ENCODE peak calls at places on chromosomes 13 and 19, in eight cellular contexts. D is prostate gland, E is mammary epithelial cell, A is Caco-2, U is pancreas, T is H1, W is DND-41, C is A673. L is an unnamed sample.

GRCh38 chr13:60612593-60612992 is 215.6 kb downstream of the TDRD3 start:
- DNase-seq in D (no peak), E (no peak), A (no peak), U (no peak), T (no peak), W (no peak), C (no peak), L (no peak)

GRCh38 chr13:40442826-40443225 is 223.6 kb downstream of the FOXO1 start:
- DNase-seq in D (no peak), E (no peak), A (no peak), U (no peak), T (no peak), W (no peak), C (no peak), L (no peak)

GRCh38 chr13:23087884-23088283 is 92.9 kb upstream of the SGCG start:
- DNase-seq in D (no peak), E (no peak), A (peak), U (no peak), T (no peak), W (peak), C (peak), L (no peak)

GRCh38 chr13:31046711-31047279 is 114.3 kb downstream of the TEX26 start:
- DNase-seq in D (no peak), E (no peak), A (no peak), U (no peak), T (no peak), W (no peak), C (peak), L (no peak)

GRCh38 chr19:14023404-14024235 is 4.3 kb upstream of the RLN3 start:
- DNase-seq in D (no peak), E (peak), A (peak), U (peak), T (peak), W (no peak), C (peak), L (no peak)

GRCh38 chr13:101025925-101026324 is 351.3 kb upstream of the TMTC4 start:
- DNase-seq in D (no peak), E (no peak), A (no peak), U (no peak), T (no peak), W (no peak), C (no peak), L (peak)

GRCh38 chr19:45477713-45478453 is 10.1 kb downstream of the FOSB start:
- DNase-seq in D (no peak), E (no peak), A (no peak), U (no peak), T (no peak), W (peak), C (peak), L (no peak)

GRCh38 chr13:25678398-25678797 is 306.6 kb downstream of the ATP8A2 start:
- DNase-seq in D (peak), E (no peak), A (no peak), U (peak), T (no peak), W (peak), C (no peak), L (no peak)

GRCh38 chr19:55642153-55643002 is 1.1 kb upstream of the ZNF581 start:
- DNase-seq in D (no peak), E (no peak), A (peak), U (peak), T (no peak), W (peak), C (peak), L (no peak)

GRCh38 chr13:23681253-23681652 is 111.0 kb downstream of the TNFRSF19 start:
- DNase-seq in D (no peak), E (no peak), A (no peak), U (no peak), T (no peak), W (no peak), C (no peak), L (no peak)

GRCh38 chr19:1177322-1178114 is 3.5 kb upstream of the SBNO2 start:
- DNase-seq in D (no peak), E (peak), A (no peak), U (peak), T (no peak), W (no peak), C (no peak), L (no peak)

GRCh38 chr19:35907377-35907745 is 734 bp downstream of the TYROBP start:
- DNase-seq in D (no peak), E (no peak), A (no peak), U (no peak), T (no peak), W (no peak), C (no peak), L (no peak)

GRCh38 chr13:76720416-76720815 is 165.8 kb downstream of the KCTD12 start:
- DNase-seq in D (no peak), E (no peak), A (no peak), U (no peak), T (no peak), W (no peak), C (no peak), L (no peak)

GRCh38 chr13:113963376-113963775 is 10.5 kb downstream of the C13orf46 start:
- DNase-seq in D (no peak), E (no peak), A (no peak), U (peak), T (no peak), W (no peak), C (no peak), L (no peak)

GRCh38 chr19:33868821-33869412 is 72.2 kb downstream of the KCTD15 start:
- DNase-seq in D (peak), E (peak), A (peak), U (no peak), T (no peak), W (no peak), C (no peak), L (no peak)

GRCh38 chr19:5935473-5936307 is 21.6 kb downstream of the CAPS start:
- DNase-seq in D (no peak), E (no peak), A (no peak), U (peak), T (no peak), W (no peak), C (no peak), L (no peak)
- H3K4me3 ChIP-seq in D (no peak), E (no peak), A (no peak), U (no peak), T (no peak), W (no peak), C (no peak), L (no peak)

GRCh38 chr13:94269557-94269956 is 209.9 kb downstream of the DCT start:
- DNase-seq in D (no peak), E (no peak), A (no peak), U (no peak), T (no peak), W (no peak), C (no peak), L (no peak)

GRCh38 chr13:94272038-94272437 is 207.4 kb downstream of the DCT start:
- DNase-seq in D (no peak), E (peak), A (no peak), U (no peak), T (no peak), W (no peak), C (no peak), L (no peak)

GRCh38 chr13:94263038-94263437 is 216.4 kb downstream of the DCT start:
- DNase-seq in D (no peak), E (no peak), A (no peak), U (no peak), T (no peak), W (no peak), C (no peak), L (no peak)

GRCh38 chr13:94267581-94267980 is 211.9 kb downstream of the DCT start:
- DNase-seq in D (no peak), E (no peak), A (no peak), U (no peak), T (no peak), W (no peak), C (no peak), L (no peak)

GRCh38 chr13:94268661-94269060 is 210.8 kb downstream of the DCT start:
- DNase-seq in D (no peak), E (no peak), A (no peak), U (no peak), T (no peak), W (no peak), C (no peak), L (no peak)
- TF ChIP-seq CTCF in D (no peak), E (no peak), A (no peak), U (no peak), T (no peak), W (no peak), C (no peak), L (no peak)

GRCh38 chr19:3183721-3184641 is 1.7 kb upstream of the NCLN start:
- DNase-seq in D (no peak), E (no peak), A (no peak), U (peak), T (no peak), W (no peak), C (no peak), L (no peak)
- H3K4me3 ChIP-seq in D (no peak), E (no peak), A (no peak), U (no peak), T (no peak), W (peak), C (no peak), L (no peak)

GRCh38 chr13:43895940-43896339 is 16.2 kb downstream of the LACC1 start:
- DNase-seq in D (no peak), E (no peak), A (no peak), U (no peak), T (no peak), W (no peak), C (no peak), L (no peak)

DNA sequence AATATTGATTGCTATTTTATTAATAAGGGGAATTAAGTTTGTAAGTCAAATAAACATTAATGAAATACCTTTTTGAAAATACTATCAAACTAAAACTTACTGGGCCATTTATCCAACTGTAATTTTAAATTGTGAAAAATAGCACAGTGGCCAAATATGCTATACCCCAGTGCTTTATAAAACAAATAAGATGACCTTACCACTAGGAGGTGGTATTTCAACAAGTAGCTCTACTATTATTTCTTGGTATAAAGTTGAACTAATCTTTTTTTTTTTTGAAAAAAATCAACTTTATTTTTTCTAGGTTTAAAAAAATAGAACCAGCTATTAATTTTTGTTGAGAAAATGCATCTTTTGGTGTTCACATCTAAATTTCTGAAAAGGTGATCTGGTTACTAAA is 14.7 kb downstream of the LACC1 start:
- DNase-seq in D (no peak), E (no peak), A (no peak), U (no peak), T (no peak), W (no peak), C (peak), L (no peak)
- TF ChIP-seq CTCF in D (no peak), E (peak), A (peak), U (peak), T (no peak), W (peak), C (peak), L (peak)

GRCh38 chr13:48975101-48975925 is at the start of gene FNDC3A:
- DNase-seq in D (peak), E (peak), A (peak), U (peak), T (no peak), W (peak), C (peak), L (no peak)
- H3K4me3 ChIP-seq in D (peak), E (peak), A (peak), U (peak), T (peak), W (peak), C (peak), L (peak)

L was measured in LNCaP clone FGC.